ENCODE peak calls at places on chromosomes 5 and 9, in six cellular contexts. One of them, this sample, is unnamed.

GRCh38 chr5:80864706-80865435 is 95.3 kb upstream of the RASGRF2 start:
- DNase-seq in tibial nerve: no peak
- DNase-seq in Daoy: no peak
- DNase-seq in MM.1S: no peak
- DNase-seq in activated CD4-positive, alpha-beta T cell treated with anti-CD3 and anti-CD28 coated beads, Interleukin-2, amount 50 U/mL, for 4 hours: no peak
- DNase-seq in stimulated activated CD4-positive, alpha-beta T cell treated with anti-CD3 and anti-CD28 coated beads, Interleukin-4, amount 100 ng/mL, for 1 hour: no peak
- DNase-seq in this sample: no peak

GRCh38 chr5:17443333-17444125 is 54.5 kb upstream of the TAF11L2 start:
- DNase-seq in stimulated activated CD4-positive, alpha-beta T cell treated with anti-CD3 and anti-CD28 coated beads, Interleukin-4, amount 100 ng/mL, for 1 hour: no peak
- DNase-seq in tibial nerve: no peak
- DNase-seq in Daoy: peak; percentile 43
- DNase-seq in activated CD4-positive, alpha-beta T cell treated with anti-CD3 and anti-CD28 coated beads, Interleukin-2, amount 50 U/mL, for 4 hours: no peak
- DNase-seq in MM.1S: no peak
- DNase-seq in this sample: no peak

GRCh38 chr5:142109356-142110045 is 922 bp downstream of the NDFIP1 start:
- DNase-seq in stimulated activated CD4-positive, alpha-beta T cell treated with anti-CD3 and anti-CD28 coated beads, Interleukin-4, amount 100 ng/mL, for 1 hour: no peak
- DNase-seq in tibial nerve: peak; percentile 20
- DNase-seq in activated CD4-positive, alpha-beta T cell treated with anti-CD3 and anti-CD28 coated beads, Interleukin-2, amount 50 U/mL, for 4 hours: peak; percentile 49
- DNase-seq in Daoy: no peak
- DNase-seq in MM.1S: peak; percentile 50
- DNase-seq in this sample: no peak

GRCh38 chr9:81022177-81022576 is 667.2 kb downstream of the TLE1 start:
- DNase-seq in Daoy: peak; percentile 32
- DNase-seq in activated CD4-positive, alpha-beta T cell treated with anti-CD3 and anti-CD28 coated beads, Interleukin-2, amount 50 U/mL, for 4 hours: no peak
- DNase-seq in stimulated activated CD4-positive, alpha-beta T cell treated with anti-CD3 and anti-CD28 coated beads, Interleukin-4, amount 100 ng/mL, for 1 hour: no peak
- DNase-seq in MM.1S: no peak
- DNase-seq in tibial nerve: no peak
- DNase-seq in this sample: no peak

GRCh38 chr5:81633916-81634315 is 117.0 kb downstream of the SSBP2 start:
- DNase-seq in Daoy: no peak
- DNase-seq in stimulated activated CD4-positive, alpha-beta T cell treated with anti-CD3 and anti-CD28 coated beads, Interleukin-4, amount 100 ng/mL, for 1 hour: no peak
- DNase-seq in tibial nerve: no peak
- DNase-seq in activated CD4-positive, alpha-beta T cell treated with anti-CD3 and anti-CD28 coated beads, Interleukin-2, amount 50 U/mL, for 4 hours: no peak
- DNase-seq in MM.1S: no peak
- DNase-seq in this sample: no peak

GRCh38 chr9:10274983-10275382 is 337.8 kb downstream of the PTPRD start:
- DNase-seq in MM.1S: no peak
- DNase-seq in tibial nerve: no peak
- DNase-seq in activated CD4-positive, alpha-beta T cell treated with anti-CD3 and anti-CD28 coated beads, Interleukin-2, amount 50 U/mL, for 4 hours: no peak
- DNase-seq in Daoy: no peak
- DNase-seq in stimulated activated CD4-positive, alpha-beta T cell treated with anti-CD3 and anti-CD28 coated beads, Interleukin-4, amount 100 ng/mL, for 1 hour: no peak
- DNase-seq in this sample: no peak

GRCh38 chr5:149002761-149003689 is 59.8 kb downstream of the SH3TC2 start:
- DNase-seq in Daoy: peak; percentile 63
- DNase-seq in stimulated activated CD4-positive, alpha-beta T cell treated with anti-CD3 and anti-CD28 coated beads, Interleukin-4, amount 100 ng/mL, for 1 hour: no peak
- DNase-seq in activated CD4-positive, alpha-beta T cell treated with anti-CD3 and anti-CD28 coated beads, Interleukin-2, amount 50 U/mL, for 4 hours: no peak
- DNase-seq in MM.1S: no peak
- DNase-seq in tibial nerve: no peak
- DNase-seq in this sample: no peak

GRCh38 chr5:60349891-60350415 is 350.0 kb downstream of the DEPDC1B start:
- DNase-seq in Daoy: no peak
- DNase-seq in stimulated activated CD4-positive, alpha-beta T cell treated with anti-CD3 and anti-CD28 coated beads, Interleukin-4, amount 100 ng/mL, for 1 hour: no peak
- DNase-seq in activated CD4-positive, alpha-beta T cell treated with anti-CD3 and anti-CD28 coated beads, Interleukin-2, amount 50 U/mL, for 4 hours: no peak
- DNase-seq in tibial nerve: no peak
- DNase-seq in MM.1S: no peak
- DNase-seq in this sample: no peak

GRCh38 chr5:103021310-103021709 is 98.6 kb downstream of the GIN1 start:
- DNase-seq in MM.1S: no peak
- DNase-seq in tibial nerve: no peak
- DNase-seq in stimulated activated CD4-positive, alpha-beta T cell treated with anti-CD3 and anti-CD28 coated beads, Interleukin-4, amount 100 ng/mL, for 1 hour: no peak
- DNase-seq in Daoy: peak; percentile 44
- DNase-seq in activated CD4-positive, alpha-beta T cell treated with anti-CD3 and anti-CD28 coated beads, Interleukin-2, amount 50 U/mL, for 4 hours: no peak
- DNase-seq in this sample: no peak

GRCh38 chr5:124154714-124155113 is 591.7 kb downstream of the ZNF608 start:
- DNase-seq in Daoy: no peak
- DNase-seq in stimulated activated CD4-positive, alpha-beta T cell treated with anti-CD3 and anti-CD28 coated beads, Interleukin-4, amount 100 ng/mL, for 1 hour: no peak
- DNase-seq in activated CD4-positive, alpha-beta T cell treated with anti-CD3 and anti-CD28 coated beads, Interleukin-2, amount 50 U/mL, for 4 hours: no peak
- DNase-seq in tibial nerve: no peak
- DNase-seq in MM.1S: no peak
- DNase-seq in this sample: no peak

GRCh38 chr5:25090275-25090674 is 445.5 kb upstream of the CDH10 start:
- DNase-seq in stimulated activated CD4-positive, alpha-beta T cell treated with anti-CD3 and anti-CD28 coated beads, Interleukin-4, amount 100 ng/mL, for 1 hour: no peak
- DNase-seq in tibial nerve: no peak
- DNase-seq in activated CD4-positive, alpha-beta T cell treated with anti-CD3 and anti-CD28 coated beads, Interleukin-2, amount 50 U/mL, for 4 hours: no peak
- DNase-seq in MM.1S: no peak
- DNase-seq in Daoy: no peak
- DNase-seq in this sample: no peak

GRCh38 chr5:151770383-151771258 is 1.1 kb upstream of the G3BP1 start:
- DNase-seq in tibial nerve: peak; percentile 77
- DNase-seq in Daoy: peak; percentile 34
- DNase-seq in MM.1S: peak; percentile 72
- DNase-seq in stimulated activated CD4-positive, alpha-beta T cell treated with anti-CD3 and anti-CD28 coated beads, Interleukin-4, amount 100 ng/mL, for 1 hour: peak; percentile 66
- DNase-seq in activated CD4-positive, alpha-beta T cell treated with anti-CD3 and anti-CD28 coated beads, Interleukin-2, amount 50 U/mL, for 4 hours: peak; percentile 45
- DNase-seq in this sample: peak; percentile 76

GRCh38 chr9:114000063-114000454 is 78.0 kb downstream of the AMBP start:
- DNase-seq in tibial nerve: peak; percentile 1
- DNase-seq in stimulated activated CD4-positive, alpha-beta T cell treated with anti-CD3 and anti-CD28 coated beads, Interleukin-4, amount 100 ng/mL, for 1 hour: no peak
- DNase-seq in Daoy: no peak
- DNase-seq in MM.1S: no peak
- DNase-seq in activated CD4-positive, alpha-beta T cell treated with anti-CD3 and anti-CD28 coated beads, Interleukin-2, amount 50 U/mL, for 4 hours: no peak
- DNase-seq in this sample: no peak

GRCh38 chr5:178206166-178207101 is 2.1 kb downstream of the HNRNPAB start:
- DNase-seq in stimulated activated CD4-positive, alpha-beta T cell treated with anti-CD3 and anti-CD28 coated beads, Interleukin-4, amount 100 ng/mL, for 1 hour: no peak
- DNase-seq in Daoy: no peak
- DNase-seq in MM.1S: no peak
- DNase-seq in tibial nerve: no peak
- DNase-seq in activated CD4-positive, alpha-beta T cell treated with anti-CD3 and anti-CD28 coated beads, Interleukin-2, amount 50 U/mL, for 4 hours: no peak
- DNase-seq in this sample: no peak

GRCh38 chr5:14720236-14720923 is 55.9 kb downstream of the OTULIN start:
- DNase-seq in Daoy: peak; percentile 21
- DNase-seq in tibial nerve: no peak
- DNase-seq in stimulated activated CD4-positive, alpha-beta T cell treated with anti-CD3 and anti-CD28 coated beads, Interleukin-4, amount 100 ng/mL, for 1 hour: no peak
- DNase-seq in activated CD4-positive, alpha-beta T cell treated with anti-CD3 and anti-CD28 coated beads, Interleukin-2, amount 50 U/mL, for 4 hours: no peak
- DNase-seq in MM.1S: no peak
- DNase-seq in this sample: no peak

GRCh38 chr5:149493316-149493715 is 57.9 kb downstream of the CSNK1A1 start:
- DNase-seq in activated CD4-positive, alpha-beta T cell treated with anti-CD3 and anti-CD28 coated beads, Interleukin-2, amount 50 U/mL, for 4 hours: no peak
- DNase-seq in tibial nerve: no peak
- DNase-seq in Daoy: no peak
- DNase-seq in MM.1S: no peak
- DNase-seq in stimulated activated CD4-positive, alpha-beta T cell treated with anti-CD3 and anti-CD28 coated beads, Interleukin-4, amount 100 ng/mL, for 1 hour: no peak
- DNase-seq in this sample: no peak

GRCh38 chr5:152331006-152331405 is 74.1 kb downstream of the NMUR2 start:
- DNase-seq in MM.1S: no peak
- DNase-seq in stimulated activated CD4-positive, alpha-beta T cell treated with anti-CD3 and anti-CD28 coated beads, Interleukin-4, amount 100 ng/mL, for 1 hour: no peak
- DNase-seq in Daoy: no peak
- DNase-seq in tibial nerve: no peak
- DNase-seq in activated CD4-positive, alpha-beta T cell treated with anti-CD3 and anti-CD28 coated beads, Interleukin-2, amount 50 U/mL, for 4 hours: no peak
- DNase-seq in this sample: no peak